ENCODE peak calls at places on chromosomes 6 and 20, in seven cellular contexts. D, U, C, J, W, A and E are unnamed samples.

GRCh38 chr6:128474481-128474880 is 45.9 kb downstream of the PTPRK start:
- DNase-seq in U (no peak), C (no peak), J (no peak), D (no peak), W (no peak), A (no peak), E (peak)

GRCh38 chr6:143078468-143079324 is 18.0 kb downstream of the AIG1 start:
- DNase-seq in C (no peak), A (no peak), D (no peak), J (no peak), W (no peak), U (no peak), E (no peak)

GRCh38 chr6:156864557-156864956 is 87.4 kb downstream of the ARID1B start:
- DNase-seq in A (no peak), D (no peak), C (no peak), W (no peak), U (no peak), J (no peak), E (no peak)

GRCh38 chr6:105401247-105402089 is 1.4 kb downstream of the PREP start:
- DNase-seq in C (no peak), U (no peak), A (no peak), D (no peak), J (no peak), W (no peak), E (no peak)

GRCh38 chr6:168372871-168373270 is 53.3 kb upstream of the DACT2 start:
- DNase-seq in U (no peak), C (no peak), W (no peak), A (peak), D (no peak), J (peak), E (no peak)

GRCh38 chr6:89352329-89353117 is at the start of gene UBE2J1:
- DNase-seq in J (peak), W (peak), D (peak), C (no peak), A (peak), U (peak), E (peak)

GRCh38 chr6:129331450-129332138 is 378.4 kb downstream of the ARHGAP18 start:
- DNase-seq in U (no peak), W (no peak), C (no peak), J (no peak), A (no peak), D (no peak), E (peak)

GRCh38 chr20:45752747-45753146 is 30.6 kb downstream of the SPINT4 start:
- DNase-seq in U (no peak), J (no peak), D (no peak), W (no peak), C (no peak), A (no peak), E (no peak)

GRCh38 chr6:134539865-134540323 is 222.0 kb upstream of the SGK1 start:
- DNase-seq in D (peak), W (no peak), C (no peak), U (no peak), A (no peak), J (no peak), E (no peak)

GRCh38 chr6:54291146-54291545 is 17.1 kb upstream of the TINAG start:
- DNase-seq in A (no peak), C (no peak), W (no peak), U (no peak), J (no peak), D (no peak), E (peak)

DNA sequence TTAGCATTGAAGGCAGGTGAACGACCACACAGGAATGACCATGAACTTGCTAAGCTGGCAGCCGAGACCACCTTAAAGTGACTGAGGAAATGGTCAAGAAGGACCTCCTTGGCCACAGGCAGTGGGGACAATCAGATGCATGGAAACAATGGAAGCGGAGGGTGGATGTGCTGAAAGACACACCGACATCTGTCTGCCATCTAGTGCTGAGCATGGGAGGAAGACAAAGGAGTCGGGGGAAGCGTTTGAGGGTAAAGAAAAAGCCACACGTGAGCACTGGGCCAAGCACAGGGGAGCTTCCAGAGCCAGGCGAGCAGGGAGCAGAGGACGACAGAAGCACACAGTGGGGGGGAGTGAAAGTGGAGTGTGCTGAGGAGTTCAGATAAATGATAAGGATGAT is 367.8 kb downstream of the ZFAND3 start:
- DNase-seq in A (no peak), D (peak), U (peak), W (no peak), C (no peak), J (peak), E (no peak)
- TF ChIP-seq CTCF in A (no peak), D (no peak), U (peak), W (no peak), C (no peak), J (no peak), E (no peak)

GRCh38 chr6:52260634-52261033 is 16.3 kb upstream of the IL17F start:
- DNase-seq in U (no peak), A (no peak), D (no peak), J (no peak), W (no peak), C (no peak), E (no peak)

GRCh38 chr6:52261229-52261628 is 16.9 kb upstream of the IL17F start:
- DNase-seq in J (no peak), U (no peak), D (no peak), A (no peak), C (no peak), W (no peak), E (peak)

GRCh38 chr6:52262620-52263344 is 18.5 kb upstream of the IL17F start:
- DNase-seq in U (no peak), C (no peak), W (no peak), D (no peak), A (no peak), J (no peak), E (no peak)

DNA sequence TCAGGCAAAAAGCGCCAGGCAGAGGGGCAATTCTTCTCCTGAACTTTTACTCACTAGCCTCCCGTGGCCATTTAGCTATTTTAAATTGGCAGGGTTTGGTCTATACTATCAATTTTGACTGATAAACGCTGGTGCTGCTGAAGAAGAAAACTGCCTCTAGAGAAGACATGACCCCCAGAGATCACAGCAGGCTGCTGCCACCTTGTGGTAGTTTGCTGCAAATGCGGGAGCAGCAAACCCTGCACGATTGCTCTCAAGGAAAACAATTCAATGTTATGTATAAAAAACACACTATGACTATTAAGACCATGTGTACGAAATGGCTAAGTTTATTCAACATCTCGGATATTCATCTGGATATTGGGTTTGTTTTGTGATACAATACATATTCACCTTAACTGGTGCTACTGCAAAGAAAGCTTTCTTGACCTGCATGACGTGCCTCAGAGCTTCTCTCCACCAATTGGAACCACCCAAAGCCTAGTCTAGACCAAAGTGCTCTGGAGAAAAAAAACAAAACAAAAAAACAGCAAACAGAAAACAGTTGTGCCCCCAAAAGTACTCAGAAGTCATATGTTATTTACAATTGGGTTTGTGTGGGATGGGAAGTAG is 19.5 kb upstream of the IL17F start:
- DNase-seq in U (peak), J (no peak), A (peak), D (peak), C (peak), W (peak), E (peak)
- H3K4me3 ChIP-seq in U (no peak), J (no peak), A (no peak), D (no peak), C (no peak), W (no peak), E (no peak)

DNA sequence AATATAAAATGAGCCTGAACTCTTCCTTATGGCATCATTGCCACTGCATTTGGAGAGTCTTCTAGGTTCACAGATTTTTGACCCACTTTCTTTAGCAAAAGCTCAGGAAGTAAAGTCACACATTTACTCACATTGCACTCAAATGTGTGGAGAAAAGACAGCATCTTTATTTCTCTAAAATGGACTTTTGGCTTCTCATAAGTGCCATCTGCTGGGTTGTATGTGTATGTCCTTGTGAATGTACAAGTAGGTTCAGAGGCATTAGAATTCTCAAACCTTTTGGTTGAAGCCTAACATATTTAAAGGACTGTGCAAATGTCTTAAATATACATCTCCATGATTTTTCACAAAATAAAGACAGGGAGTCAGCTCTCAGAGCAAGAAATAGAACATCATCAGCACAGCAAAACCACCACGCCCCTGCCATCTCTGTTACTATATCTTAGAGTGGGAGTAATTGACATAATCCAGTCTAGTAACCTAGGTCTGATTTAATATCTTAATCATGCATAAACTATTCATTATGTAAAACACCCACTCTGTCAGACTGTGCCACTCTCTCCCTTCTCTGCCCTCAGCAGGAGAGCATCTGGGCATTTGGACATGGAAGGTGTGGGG is 42.2 kb upstream of the SPTLC3 start:
- DNase-seq in A (no peak), W (no peak), D (no peak), C (no peak), J (no peak), U (peak), E (peak)
- TF ChIP-seq CTCF in A (no peak), W (peak), D (peak), C (peak), J (no peak), U (peak), E (peak)

DNA sequence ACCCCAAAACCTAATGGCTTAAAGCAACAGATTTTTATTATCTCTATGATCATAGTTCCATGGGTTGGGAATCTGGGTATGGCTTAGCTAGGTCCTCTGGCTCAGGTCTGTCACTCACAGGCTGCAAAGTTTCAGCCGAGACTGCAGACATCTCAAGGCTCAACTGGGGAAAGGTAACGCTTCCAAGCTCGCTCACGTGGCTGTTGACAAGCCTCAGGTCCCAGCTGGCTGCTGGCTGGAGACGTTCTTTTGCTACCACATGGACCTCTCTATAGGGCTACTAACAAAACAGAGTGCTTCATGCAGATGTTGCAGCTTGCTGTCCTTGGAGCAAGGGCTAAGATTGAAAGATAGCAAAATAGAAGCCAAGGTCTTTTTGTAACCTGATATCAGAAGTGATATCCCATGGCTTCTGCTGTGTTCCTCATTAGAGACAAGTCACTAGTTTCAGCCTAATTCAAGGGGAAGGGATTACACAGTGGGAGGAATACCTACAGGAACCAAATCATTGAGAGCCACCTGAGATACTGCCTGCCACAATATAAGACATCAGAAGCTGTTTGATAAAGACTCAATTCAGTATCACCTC is 6.6 kb downstream of the HTR1E start:
- DNase-seq in A (peak), W (no peak), D (no peak), U (peak), J (no peak), C (no peak), E (no peak)
- H3K4me3 ChIP-seq in A (no peak), W (no peak), D (no peak), U (no peak), J (no peak), C (no peak), E (no peak)

GRCh38 chr20:37940161-37940560 is 37.2 kb downstream of the VSTM2L start:
- DNase-seq in J (peak), C (no peak), W (no peak), U (no peak), D (no peak), A (peak), E (no peak)
- TF ChIP-seq CTCF in J (no peak), C (no peak), W (no peak), U (no peak), D (no peak), A (no peak), E (no peak)

DNA sequence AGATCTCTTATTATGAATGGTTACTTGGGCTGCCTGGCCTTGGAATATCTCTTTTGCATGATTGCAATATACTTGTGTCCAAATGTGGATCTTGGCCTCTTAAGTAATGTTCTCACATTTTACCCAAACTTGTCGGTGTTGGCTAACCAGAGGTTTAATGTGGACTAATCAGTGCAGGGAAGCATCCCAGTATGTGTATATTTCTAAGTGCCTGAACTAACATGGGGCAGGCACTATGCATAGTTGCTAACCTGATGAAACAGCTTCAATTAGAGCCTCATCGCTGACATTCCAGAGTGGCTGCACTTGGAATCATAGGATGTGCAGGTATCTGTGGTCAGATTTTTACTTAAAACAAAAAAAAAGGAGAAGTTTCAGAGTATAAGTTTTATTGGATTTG is 160.0 kb downstream of the PDE7B start:
- DNase-seq in W (no peak), A (no peak), U (no peak), J (no peak), D (no peak), C (no peak), E (peak)
- H3K4me3 ChIP-seq in W (no peak), A (no peak), U (no peak), J (no peak), D (no peak), C (no peak), E (peak)

GRCh38 chr6:42175860-42176259 is 2.7 kb downstream of the GUCA1A start:
- DNase-seq in J (no peak), W (peak), U (peak), C (no peak), A (no peak), D (no peak), E (no peak)
- TF ChIP-seq CTCF in J (no peak), W (peak), U (peak), C (no peak), A (no peak), D (no peak), E (peak)